ENCODE peak calls at places on chromosome 17, in seven cellular contexts. B, K, T, W, Z, Y and O are unnamed samples.
A peak's percentile ranks its signal among the peaks of the same experiment; 100 is the strongest.

GRCh38 chr17:75476274-75476673 is 19.8 kb downstream of the TMEM94 start:
- DNase-seq in W (no peak), Z (no peak), Y (no peak), K (no peak), T (no peak), B (peak; percentile 49), O (peak; percentile 29)

GRCh38 chr17:4327638-4328037 is 38.8 kb downstream of the UBE2G1 start:
- DNase-seq in T (no peak), Y (peak; percentile 60), K (no peak), W (peak; percentile 93), Z (no peak), B (peak; percentile 75), O (peak; percentile 74)

GRCh38 chr17:34579979-34580684 is 750 bp downstream of the TMEM132E start:
- DNase-seq in B (no peak), K (no peak), T (peak; percentile 30), W (peak; percentile 61), Z (peak; percentile 83), Y (no peak), O (no peak)

GRCh38 chr17:52134641-52135040 is 23.9 kb downstream of the CA10 start:
- DNase-seq in W (no peak), B (no peak), Z (no peak), Y (no peak), T (no peak), K (no peak), O (no peak)

GRCh38 chr17:2709173-2709661 is 2.3 kb downstream of the CLUH start:
- DNase-seq in Y (peak; percentile 83), Z (no peak), K (no peak), W (peak; percentile 54), T (peak; percentile 69), B (no peak), O (no peak)

GRCh38 chr17:41657936-41658335 is 30.7 kb upstream of the EIF1 start:
- DNase-seq in W (no peak), B (no peak), T (no peak), Z (no peak), K (no peak), Y (no peak), O (no peak)

GRCh38 chr17:57313276-57313835 is 57.0 kb downstream of the MSI2 start:
- DNase-seq in Y (no peak), K (no peak), W (no peak), T (no peak), Z (no peak), B (no peak), O (no peak)

GRCh38 chr17:18859256-18859655 is 1.3 kb downstream of the PRPSAP2 start:
- DNase-seq in Z (peak; percentile 28), W (peak; percentile 83), B (peak; percentile 43), K (no peak), Y (no peak), T (no peak), O (peak; percentile 58)

GRCh38 chr17:78307887-78308633 is 51.8 kb downstream of the SOCS3 start:
- DNase-seq in Z (peak; percentile 51), B (no peak), K (no peak), Y (peak; percentile 56), T (no peak), W (no peak), O (no peak)

GRCh38 chr17:42087736-42088705 is 10.3 kb downstream of the ZNF385C start:
- DNase-seq in T (no peak), W (no peak), Z (no peak), Y (no peak), K (no peak), B (no peak), O (no peak)

GRCh38 chr17:44084131-44084538 is 13.6 kb downstream of the G6PC3 start:
- DNase-seq in B (no peak), Y (no peak), K (no peak), T (no peak), W (peak; percentile 47), Z (peak; percentile 78), O (no peak)

GRCh38 chr17:34826332-34826731 is 134.9 kb downstream of the CCT6B start:
- DNase-seq in B (no peak), W (peak; percentile 41), T (no peak), K (no peak), Z (peak; percentile 28), Y (peak; percentile 58), O (no peak)

GRCh38 chr17:13114601-13115024 is 96.8 kb upstream of the ELAC2 start:
- DNase-seq in W (peak; percentile 83), K (peak; percentile 8), B (peak; percentile 52), T (no peak), Y (no peak), Z (peak; percentile 69), O (peak; percentile 5)

GRCh38 chr17:79920751-79921410 is 81.6 kb upstream of the CBX4 start:
- DNase-seq in Z (no peak), K (no peak), T (no peak), Y (no peak), B (no peak), W (no peak), O (no peak)

GRCh38 chr17:60524463-60525346 is 1.3 kb downstream of the APPBP2 start:
- DNase-seq in Z (peak; percentile 25), B (peak; percentile 75), Y (no peak), T (no peak), W (peak; percentile 57), K (peak; percentile 5), O (no peak)

GRCh38 chr17:80468222-80468621 is 8.2 kb downstream of the NPTX1 start:
- DNase-seq in Y (no peak), Z (peak; percentile 62), K (no peak), W (no peak), B (no peak), T (no peak), O (no peak)

GRCh38 chr17:80826955-80827645 is 164.5 kb upstream of the CHMP6 start:
- DNase-seq in B (peak; percentile 98), W (peak; percentile 100), Z (peak; percentile 73), T (no peak), K (peak; percentile 37), Y (peak; percentile 84), O (peak; percentile 97)

GRCh38 chr17:81053043-81053970 is 18.4 kb downstream of the BAIAP2 start:
- DNase-seq in Y (no peak), Z (peak; percentile 65), W (peak; percentile 31), B (no peak), T (no peak), K (no peak), O (no peak)

GRCh38 chr17:7929158-7930029 is at the start of gene KCNAB3:
- DNase-seq in Y (no peak), B (peak; percentile 69), K (no peak), T (no peak), Z (peak; percentile 92), W (peak; percentile 78), O (peak; percentile 68)

GRCh38 chr17:79899584-79899983 is 60.3 kb upstream of the CBX4 start:
- DNase-seq in W (no peak), T (no peak), Y (no peak), K (no peak), B (no peak), Z (no peak), O (no peak)

DNA sequence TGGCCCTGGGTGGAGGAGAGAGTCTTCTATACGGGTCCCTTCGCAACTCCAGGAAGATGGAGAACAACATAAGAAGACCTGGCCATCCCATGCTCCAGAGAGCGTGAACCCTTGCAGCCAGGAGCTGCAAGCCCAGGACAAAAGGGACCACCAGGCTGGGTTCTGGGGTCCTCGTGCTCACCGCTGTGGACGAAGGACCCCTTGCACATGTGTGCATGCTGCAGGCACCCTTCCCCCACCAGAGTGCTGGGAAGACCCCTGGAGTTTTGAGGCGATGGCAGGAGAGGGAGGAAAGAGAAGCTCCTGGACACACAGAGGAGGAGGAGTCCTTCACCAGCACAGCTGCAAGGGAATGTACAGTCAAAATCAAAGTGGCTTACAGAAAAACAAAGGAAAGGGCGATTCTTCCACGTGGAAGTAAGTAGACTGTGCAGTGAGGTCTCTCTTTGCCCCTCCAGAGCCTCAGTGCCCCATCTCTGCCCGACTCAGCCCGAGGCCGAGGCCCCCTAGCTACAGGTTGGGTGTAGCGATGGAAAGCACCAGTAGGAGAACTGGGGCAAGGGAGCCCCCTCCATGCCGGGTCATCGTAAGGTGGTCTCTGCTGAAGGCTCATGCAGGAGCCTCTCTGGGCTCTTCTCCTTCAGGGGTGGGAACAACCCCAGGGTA is 51.3 kb downstream of the PIMREG start:
- DNase-seq in Z (no peak), K (no peak), Y (no peak), B (no peak), W (no peak), T (no peak), O (no peak)
- H3K4me3 ChIP-seq in Z (no peak overlapping the region), K (no peak overlapping the region), Y (no peak overlapping the region), B (no peak overlapping the region), W (no peak overlapping the region), T (no peak overlapping the region), O (no peak overlapping the region)

DNA sequence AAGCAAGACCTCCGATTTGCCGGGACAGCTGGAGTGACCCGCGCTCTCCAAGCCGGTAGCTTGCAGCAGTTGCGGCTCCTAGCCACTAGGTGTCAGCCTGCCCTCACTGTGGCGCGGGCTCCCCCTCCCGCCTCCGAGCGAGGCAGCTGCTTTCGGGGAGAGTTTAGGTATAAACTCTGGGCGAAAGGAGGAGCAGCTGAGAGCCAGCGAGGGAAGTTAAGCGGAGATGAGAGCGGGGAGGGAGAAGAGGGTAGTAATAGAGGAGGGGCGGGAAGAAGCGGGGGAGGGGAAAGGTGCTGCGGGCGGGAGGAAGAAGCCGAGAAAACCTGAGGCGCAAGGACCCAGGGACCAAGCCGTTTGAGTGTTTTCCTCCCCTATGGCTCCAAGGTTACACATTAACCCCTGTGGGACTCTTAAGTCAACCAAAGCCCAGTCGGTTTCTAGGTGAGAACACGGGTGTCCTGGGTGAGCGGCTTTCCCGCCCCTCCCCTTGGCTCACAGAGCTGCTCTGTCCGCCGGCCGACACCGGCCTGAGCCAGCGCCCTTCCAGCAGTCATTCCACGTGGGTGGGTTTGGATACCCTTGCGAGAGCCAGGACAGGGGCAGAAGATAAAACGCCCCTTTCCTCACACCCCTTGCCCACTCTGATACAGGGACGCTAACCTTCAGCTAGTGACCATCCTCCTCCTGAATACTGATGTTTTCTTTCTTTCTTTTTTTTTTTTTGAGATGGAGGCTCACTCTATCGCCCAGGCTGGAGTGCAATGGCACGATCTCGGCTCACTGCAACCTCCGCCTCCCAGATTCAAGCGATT is 1.1 kb upstream of the TLCD1 start:
- DNase-seq in Y (peak; percentile 96), Z (peak; percentile 88), W (peak; percentile 95), K (peak; percentile 94), B (peak; percentile 92), T (peak; percentile 96), O (peak; percentile 88)
- H3K27ac ChIP-seq in Y (peak overlapping the region; percentile 97), Z (peak overlapping the region; percentile 72), W (peak overlapping the region; percentile 88), K (peak overlapping the region; percentile 26), B (peak overlapping the region; percentile 46), T (peak overlapping the region; percentile 78), O (peak overlapping the region; percentile 54)

GRCh38 chr17:76727745-76728456 is 1.3 kb downstream of the METTL23 start:
- DNase-seq in W (peak; percentile 65), B (peak; percentile 21), K (no peak), Z (no peak), T (no peak), Y (no peak), O (no peak)
- H3K4me3 ChIP-seq in W (peak overlapping the region; percentile 91), B (peak overlapping the region; percentile 89), K (peak overlapping the region; percentile 85), Z (peak overlapping the region; percentile 99), T (no peak overlapping the region), Y (peak overlapping the region; percentile 78), O (peak overlapping the region; percentile 86)

GRCh38 chr17:50619489-50619888 is 15.2 kb upstream of the ABCC3 start:
- DNase-seq in B (no peak), Z (no peak), T (no peak), K (no peak), Y (no peak), W (no peak), O (no peak)
- H3K27ac ChIP-seq in B (no peak overlapping the region), Z (no peak overlapping the region), T (no peak overlapping the region), K (no peak overlapping the region), Y (no peak overlapping the region), W (no peak overlapping the region), O (no peak overlapping the region)